ENCODE peak calls at places on chromosome 2, in four cellular contexts. G, H, P and T are unnamed samples.

GRCh38 chr2:74554821-74555531 is 456 bp downstream of the DOK1 start:
- DNase-seq in P (no peak), G (no peak), H (peak), T (no peak)

GRCh38 chr2:16252891-16253290 is 312.5 kb downstream of the MYCN start:
- DNase-seq in P (no peak), H (no peak), G (no peak), T (no peak)

GRCh38 chr2:238640486-238640885 is 207.4 kb upstream of the TWIST2 start:
- DNase-seq in P (no peak), G (no peak), H (no peak), T (no peak)

GRCh38 chr2:25324905-25325592 is 16.7 kb downstream of the DNMT3A start:
- DNase-seq in P (no peak), G (no peak), H (no peak), T (peak)

GRCh38 chr2:15777795-15778371 is 162.5 kb upstream of the MYCN start:
- DNase-seq in P (no peak), H (no peak), G (no peak), T (no peak)

GRCh38 chr2:229339613-229340012 is 68.5 kb upstream of the PID1 start:
- DNase-seq in H (no peak), P (no peak), G (no peak), T (peak)

GRCh38 chr2:163734401-163734800 is 1.4 kb downstream of the FIGN start:
- DNase-seq in H (no peak), P (no peak), G (no peak), T (no peak)

GRCh38 chr2:14543284-14543683 is 89.2 kb upstream of the LRATD1 start:
- DNase-seq in P (no peak), G (no peak), H (no peak), T (peak)